ENCODE peak calls at places on chromosomes 1 and 21, in five cellular contexts. S, J, V, L and I are unnamed samples.

GRCh38 chr21:46322351-46323226 is 1.1 kb downstream of the C21orf58 start:
- DNase-seq in S (no peak), J (no peak), V (peak), L (no peak), I (no peak)

GRCh38 chr21:40186036-40186435 is 318.8 kb downstream of the PCP4 start:
- DNase-seq in S (no peak), J (peak), V (no peak), L (no peak), I (no peak)

GRCh38 chr1:100308777-100309176 is 42.8 kb downstream of the RTCA start:
- DNase-seq in S (no peak), J (no peak), V (no peak), L (no peak), I (no peak)

GRCh38 chr1:181040284-181040865 is 6.6 kb downstream of the MR1 start:
- DNase-seq in S (no peak), J (no peak), V (no peak), L (no peak), I (no peak)

GRCh38 chr1:207088731-207089626 is at the start of gene C4BPB:
- DNase-seq in S (no peak), J (no peak), V (no peak), L (no peak), I (no peak)

GRCh38 chr1:107464827-107465226 is 324.0 kb downstream of the NTNG1 start:
- DNase-seq in S (no peak), J (no peak), V (no peak), L (no peak), I (no peak)

GRCh38 chr1:171128463-171128862 is 37.8 kb downstream of the FMO3 start:
- DNase-seq in S (no peak), J (no peak), V (no peak), L (no peak), I (no peak)

GRCh38 chr1:215052656-215053055 is 29.9 kb upstream of the KCNK2 start:
- DNase-seq in S (no peak), J (no peak), V (no peak), L (no peak), I (no peak)

GRCh38 chr1:209051598-209051997 is 531.9 kb upstream of the CAMK1G start:
- DNase-seq in S (no peak), J (no peak), V (no peak), L (no peak), I (no peak)

GRCh38 chr1:25502957-25503356 is 40.4 kb upstream of the LDLRAP1 start:
- DNase-seq in S (no peak), J (no peak), V (no peak), L (no peak), I (no peak)

GRCh38 chr1:95118019-95118499 is 904 bp downstream of the TLCD4 start:
- DNase-seq in S (no peak), J (no peak), V (no peak), L (no peak), I (no peak)

GRCh38 chr1:32201011-32201855 is 838 bp downstream of the CCDC28B start:
- DNase-seq in S (peak), J (peak), V (peak), L (no peak), I (no peak)

GRCh38 chr1:26280333-26281042 is 602 bp downstream of the SH3BGRL3 start:
- DNase-seq in S (no peak), J (no peak), V (no peak), L (no peak), I (no peak)

GRCh38 chr21:39105341-39105765 is 77.9 kb downstream of the PSMG1 start:
- DNase-seq in S (no peak), J (no peak), V (no peak), L (no peak), I (no peak)

GRCh38 chr1:70003509-70003908 is 201.9 kb downstream of the LRRC40 start:
- DNase-seq in S (no peak), J (no peak), V (no peak), L (no peak), I (no peak)

GRCh38 chr21:44291936-44292811 is 6.5 kb downstream of the AIRE start:
- DNase-seq in S (no peak), J (no peak), V (no peak), L (no peak), I (no peak)

GRCh38 chr1:100616121-100616621 is 78.2 kb downstream of the GPR88 start:
- DNase-seq in S (no peak), J (no peak), V (no peak), L (no peak), I (no peak)

GRCh38 chr21:46413365-46413696 is 45.4 kb upstream of the DIP2A start:
- DNase-seq in S (no peak), J (no peak), V (no peak), L (no peak), I (no peak)

GRCh38 chr1:154595621-154596020 is 12.4 kb downstream of the ADAR start:
- DNase-seq in S (no peak), J (no peak), V (no peak), L (no peak), I (no peak)

GRCh38 chr1:24932284-24932683 is 2.2 kb upstream of the RUNX3 start:
- DNase-seq in S (peak), J (peak), V (peak), L (peak), I (no peak)

GRCh38 chr1:241716915-241717651 is 65.0 kb downstream of the WDR64 start:
- DNase-seq in S (no peak), J (no peak), V (no peak), L (no peak), I (no peak)

GRCh38 chr1:192557841-192558595 is 17.6 kb upstream of the RGS1 start:
- DNase-seq in S (no peak), J (no peak), V (no peak), L (no peak), I (no peak)

GRCh38 chr21:26115899-26116298 is 54.7 kb downstream of the APP start:
- DNase-seq in S (no peak), J (no peak), V (no peak), L (no peak), I (no peak)

GRCh38 chr1:54358503-54359168 is 47.6 kb downstream of the SSBP3 start:
- DNase-seq in S (no peak), J (no peak), V (no peak), L (no peak), I (no peak)